ENCODE peak calls at places on chromosomes 1 and 21, in nine cellular contexts. W, T, D, R, I, Y, U, Q and V are unnamed samples. For H3K27me3, the result is how much of the 10 kb centered on the place peaks cover.

GRCh38 chr1:31939484-31940329 is 1.5 kb upstream of the PTP4A2 start:
- DNase-seq in W (peak), T (no peak), D (peak), R (peak), I (peak), Y (no peak), U (peak), Q (no peak), V (no peak)

GRCh38 chr1:94299627-94300552 is 62.5 kb upstream of the ARHGAP29 start:
- DNase-seq in W (no peak), T (peak), D (no peak), R (peak), I (peak), Y (no peak), U (no peak), Q (peak), V (peak)

GRCh38 chr1:84101204-84101603 is 42.9 kb upstream of the PRKACB start:
- DNase-seq in W (no peak), T (no peak), D (no peak), R (no peak), I (no peak), Y (no peak), U (no peak), Q (no peak), V (no peak)

GRCh38 chr1:27111771-27112573 is 43.0 kb downstream of the SLC9A1 start:
- DNase-seq in W (peak), T (peak), D (peak), R (peak), I (peak), Y (peak), U (peak), Q (peak), V (peak)

GRCh38 chr1:67679691-67680090 is 5.3 kb upstream of the GADD45A start:
- DNase-seq in W (no peak), T (no peak), D (no peak), R (peak), I (no peak), Y (no peak), U (no peak), Q (no peak), V (no peak)

GRCh38 chr21:32569261-32570230 is 15.8 kb downstream of the TCP10L start:
- DNase-seq in W (peak), T (peak), D (peak), R (peak), I (peak), Y (peak), U (peak), Q (peak), V (peak)

GRCh38 chr1:230456478-230456877 is 30.3 kb upstream of the PGBD5 start:
- DNase-seq in W (no peak), T (no peak), D (no peak), R (no peak), I (no peak), Y (no peak), U (no peak), Q (no peak), V (no peak)

GRCh38 chr21:16455978-16456377 is 726.2 kb downstream of the USP25 start:
- DNase-seq in W (no peak), T (no peak), D (no peak), R (peak), I (no peak), Y (peak), U (no peak), Q (no peak), V (no peak)

GRCh38 chr1:109467301-109467777 is 993 bp downstream of the SYPL2 start:
- DNase-seq in W (no peak), T (no peak), D (no peak), R (no peak), I (no peak), Y (no peak), U (no peak), Q (no peak), V (no peak)

GRCh38 chr1:205074084-205074483 is 10.2 kb downstream of the TMEM81 start:
- DNase-seq in W (no peak), T (no peak), D (no peak), R (no peak), I (no peak), Y (no peak), U (no peak), Q (no peak), V (no peak)

GRCh38 chr21:21439761-21440160 is 441.6 kb downstream of the NCAM2 start:
- DNase-seq in W (no peak), T (no peak), D (no peak), R (peak), I (peak), Y (no peak), U (no peak), Q (no peak), V (no peak)

GRCh38 chr21:41926068-41926806 is 27.6 kb downstream of the C2CD2 start:
- DNase-seq in W (no peak), T (peak), D (peak), R (peak), I (peak), Y (no peak), U (no peak), Q (no peak), V (peak)

GRCh38 chr1:85894651-85895050 is 186.4 kb upstream of the ZNHIT6 start:
- DNase-seq in W (no peak), T (peak), D (peak), R (peak), I (peak), Y (no peak), U (no peak), Q (peak), V (peak)

GRCh38 chr1:183932412-183932811 is 105.1 kb downstream of the COLGALT2 start:
- DNase-seq in W (peak), T (no peak), D (no peak), R (peak), I (peak), Y (peak), U (peak), Q (peak), V (peak)
- H3K27me3 ChIP-seq in W (under half), T (under half), D (under half), R (under half), I (under half), Y (under half), U (under half), Q (under half), V (under half)

DNA sequence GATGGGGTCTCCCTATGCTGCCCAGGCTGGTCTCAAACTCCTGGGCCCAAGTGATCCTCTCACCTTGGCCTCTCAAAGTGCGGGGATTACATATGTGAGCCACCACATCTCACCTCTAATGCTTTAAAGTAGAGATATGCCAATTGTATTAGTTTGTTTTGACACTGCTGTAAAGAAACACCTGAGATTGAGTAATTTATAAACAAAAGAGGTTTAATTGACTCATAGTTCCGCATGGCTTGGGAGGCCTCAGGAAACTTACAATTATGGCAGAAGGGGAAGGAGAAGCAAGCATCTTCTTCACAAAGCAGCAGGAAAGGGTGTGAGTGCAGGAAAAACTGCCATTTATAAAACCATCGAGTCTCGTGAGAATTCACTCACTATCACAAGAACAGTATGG is 3.4 kb upstream of the MYCL start:
- DNase-seq in W (no peak), T (no peak), D (no peak), R (no peak), I (no peak), Y (no peak), U (no peak), Q (no peak), V (no peak)
- H3K27me3 ChIP-seq in W (under half), T (under half), D (under half), R (under half), I (under half), Y (under half), U (under half), Q (under half), V (under half)

DNA sequence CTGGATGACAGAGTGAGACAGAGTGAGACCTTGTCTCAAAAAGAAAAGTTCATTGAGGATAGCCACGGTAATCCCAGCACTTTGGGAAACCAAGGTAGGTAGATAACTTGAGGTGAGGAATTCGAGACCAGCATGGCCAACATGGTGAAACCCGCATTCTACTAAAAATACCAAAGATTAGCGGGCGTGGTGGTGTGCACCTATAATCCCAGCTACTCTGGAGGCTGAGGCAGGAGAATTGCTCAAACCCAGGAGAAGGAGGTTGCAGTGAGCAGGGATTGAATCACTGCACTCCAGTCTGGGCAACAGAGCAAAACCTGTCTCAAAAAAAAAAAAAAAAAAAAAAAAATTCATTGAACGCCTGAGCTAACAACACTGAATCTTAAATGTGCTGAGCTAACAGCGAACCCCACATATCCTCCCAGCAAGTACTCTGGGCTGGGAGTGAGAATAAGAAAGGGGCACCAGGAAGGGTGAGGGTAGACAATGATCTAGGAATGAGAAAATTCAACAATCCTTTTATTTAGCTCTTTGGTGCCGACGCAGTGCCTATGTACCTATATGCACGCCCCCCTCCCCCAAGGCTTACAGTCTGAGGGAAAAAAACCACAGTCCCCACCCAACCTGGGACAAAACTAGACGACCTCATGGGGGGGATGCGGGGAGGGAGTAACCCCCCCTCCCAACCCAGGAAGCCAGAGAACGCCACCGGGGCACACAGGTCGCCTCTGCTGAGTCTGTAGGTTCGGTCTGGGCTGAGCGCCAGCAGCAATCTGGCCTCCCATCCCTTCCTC is 1.4 kb upstream of the CACNA1S start:
- DNase-seq in W (no peak), T (no peak), D (no peak), R (no peak), I (no peak), Y (no peak), U (no peak), Q (no peak), V (no peak)
- H3K27me3 ChIP-seq in W (under half), T (half or more), D (under half), R (under half), I (under half), Y (under half), U (under half), Q (under half), V (under half)

GRCh38 chr21:45818904-45819285 is 162.7 kb upstream of the COL6A1 start:
- DNase-seq in W (no peak), T (no peak), D (no peak), R (peak), I (peak), Y (no peak), U (no peak), Q (no peak), V (no peak)
- H3K27me3 ChIP-seq in W (under half), T (under half), D (under half), R (under half), I (under half), Y (under half), U (under half), Q (under half), V (under half)

GRCh38 chr1:20421441-20421840 is 64.6 kb downstream of the CAMK2N1 start:
- DNase-seq in W (no peak), T (no peak), D (no peak), R (no peak), I (no peak), Y (no peak), U (no peak), Q (no peak), V (no peak)
- H3K27me3 ChIP-seq in W (under half), T (under half), D (under half), R (under half), I (half or more), Y (under half), U (under half), Q (under half), V (under half)

DNA sequence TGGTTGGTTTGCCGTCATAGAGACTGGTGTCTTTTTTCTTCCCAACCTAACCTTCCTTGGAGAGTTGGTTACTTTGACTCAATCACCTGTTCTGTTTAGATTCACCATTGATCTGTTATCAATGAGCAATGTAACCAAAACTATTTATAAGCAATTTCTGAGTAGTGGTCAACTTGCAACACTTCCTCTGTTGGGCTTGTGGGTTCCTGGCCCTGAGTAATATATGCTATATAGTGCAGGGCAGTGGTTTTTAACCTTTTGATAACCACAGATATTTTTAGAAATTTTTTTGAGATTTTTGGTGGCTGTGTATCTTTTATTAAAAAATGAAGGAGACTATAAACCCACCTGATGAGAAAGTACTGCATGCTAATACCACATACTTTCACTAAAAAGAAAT is 9.4 kb upstream of the XCL1 start:
- DNase-seq in W (no peak), T (no peak), D (no peak), R (no peak), I (no peak), Y (no peak), U (no peak), Q (no peak), V (no peak)
- H3K27me3 ChIP-seq in W (under half), T (under half), D (under half), R (under half), I (under half), Y (under half), U (under half), Q (under half), V (under half)

GRCh38 chr1:225481738-225482137 is 53.9 kb upstream of the LBR start:
- DNase-seq in W (no peak), T (no peak), D (no peak), R (no peak), I (no peak), Y (no peak), U (no peak), Q (no peak), V (no peak)

GRCh38 chr1:225480825-225481434 is 53.1 kb upstream of the LBR start:
- DNase-seq in W (peak), T (peak), D (peak), R (no peak), I (peak), Y (no peak), U (no peak), Q (no peak), V (no peak)

GRCh38 chr1:225483818-225484656 is 56.2 kb upstream of the LBR start:
- DNase-seq in W (peak), T (no peak), D (no peak), R (no peak), I (no peak), Y (peak), U (no peak), Q (no peak), V (no peak)

GRCh38 chr1:225479996-225480720 is 52.3 kb upstream of the LBR start:
- DNase-seq in W (no peak), T (no peak), D (no peak), R (no peak), I (no peak), Y (no peak), U (no peak), Q (no peak), V (no peak)

DNA sequence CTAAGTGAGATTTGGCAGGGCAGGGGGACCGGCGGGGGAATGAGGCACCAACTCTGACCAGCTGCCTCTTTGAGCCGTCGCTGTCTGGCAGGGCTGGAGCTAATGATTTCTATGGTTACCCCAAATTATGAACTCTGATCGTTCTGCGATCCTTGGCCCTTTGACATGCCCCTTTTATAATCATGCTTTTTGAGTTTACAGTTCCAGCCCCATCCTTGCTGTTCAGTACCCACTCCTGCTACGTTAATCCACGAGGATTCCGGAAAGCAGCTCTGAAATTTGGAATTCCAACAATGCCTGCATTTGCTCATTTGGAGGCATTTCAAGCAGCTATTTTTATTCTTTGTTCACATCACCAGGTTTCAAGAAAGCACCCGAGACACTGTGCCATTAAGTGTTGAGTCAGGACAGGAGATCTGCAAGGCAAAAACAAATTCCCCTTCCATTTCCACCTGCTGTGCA is 54.7 kb upstream of the LBR start:
- DNase-seq in W (no peak), T (no peak), D (no peak), R (peak), I (peak), Y (no peak), U (no peak), Q (no peak), V (no peak)
- H3K27me3 ChIP-seq in W (under half), T (under half), D (under half), R (under half), I (under half), Y (under half), U (under half), Q (under half), V (under half)

GRCh38 chr1:160178731-160179130 is 11.6 kb upstream of the CASQ1 start:
- DNase-seq in W (no peak), T (no peak), D (no peak), R (no peak), I (no peak), Y (no peak), U (no peak), Q (no peak), V (no peak)

GRCh38 chr1:160179336-160179735 is 11.0 kb upstream of the CASQ1 start:
- DNase-seq in W (no peak), T (no peak), D (no peak), R (no peak), I (no peak), Y (no peak), U (no peak), Q (no peak), V (no peak)

GRCh38 chr1:160171978-160172377 is 18.4 kb upstream of the CASQ1 start:
- DNase-seq in W (no peak), T (peak), D (no peak), R (no peak), I (no peak), Y (no peak), U (no peak), Q (no peak), V (no peak)

GRCh38 chr1:160177667-160178066 is 12.7 kb upstream of the CASQ1 start:
- DNase-seq in W (no peak), T (no peak), D (no peak), R (no peak), I (no peak), Y (no peak), U (no peak), Q (no peak), V (no peak)

GRCh38 chr1:160177231-160177630 is 13.1 kb upstream of the CASQ1 start:
- DNase-seq in W (no peak), T (no peak), D (no peak), R (no peak), I (no peak), Y (no peak), U (no peak), Q (no peak), V (no peak)
- H3K27me3 ChIP-seq in W (under half), T (under half), D (under half), R (under half), I (under half), Y (under half), U (under half), Q (under half), V (under half)

GRCh38 chr1:240091614-240092300 is at the start of gene FMN2:
- DNase-seq in W (peak), T (no peak), D (no peak), R (peak), I (peak), Y (peak), U (no peak), Q (no peak), V (peak)

GRCh38 chr1:240093120-240093961 is 1.7 kb downstream of the FMN2 start:
- DNase-seq in W (no peak), T (no peak), D (no peak), R (no peak), I (no peak), Y (peak), U (no peak), Q (no peak), V (no peak)

GRCh38 chr1:240091201-240091600 is 482 bp upstream of the FMN2 start:
- DNase-seq in W (no peak), T (no peak), D (no peak), R (no peak), I (no peak), Y (no peak), U (no peak), Q (no peak), V (no peak)

GRCh38 chr1:240092301-240093119 is 827 bp downstream of the FMN2 start:
- DNase-seq in W (peak), T (no peak), D (no peak), R (peak), I (peak), Y (peak), U (no peak), Q (no peak), V (no peak)

GRCh38 chr1:240094043-240094722 is 2.5 kb downstream of the FMN2 start:
- DNase-seq in W (no peak), T (no peak), D (no peak), R (no peak), I (no peak), Y (no peak), U (no peak), Q (no peak), V (no peak)
- H3K27me3 ChIP-seq in W (under half), T (under half), D (under half), R (under half), I (under half), Y (under half), U (under half), Q (half or more), V (under half)